ENCODE peak calls at places on chromosomes 7 and 10, in nine cellular contexts. V, O, F, R, A, K, M, C and E are unnamed samples.

GRCh38 chr7:25864511-25864910 is 287.5 kb upstream of the NFE2L3 start:
- DNase-seq in V (no peak), O (no peak), F (no peak), R (no peak), A (no peak), K (no peak), M (peak; percentile 12), C (no peak), E (no peak)

GRCh38 chr10:789831-790701 is 100.6 kb upstream of the DIP2C start:
- DNase-seq in V (no peak), O (no peak), F (no peak), R (no peak), A (no peak), K (peak; percentile 49), M (no peak), C (no peak), E (no peak)

GRCh38 chr7:93574269-93574645 is 267 bp downstream of the CALCR start:
- DNase-seq in V (no peak), O (no peak), F (no peak), R (no peak), A (no peak), K (no peak), M (no peak), C (no peak), E (no peak)

GRCh38 chr7:120337308-120337907 is 64.4 kb downstream of the KCND2 start:
- DNase-seq in V (peak; percentile 21), O (peak; percentile 21), F (no peak), R (no peak), A (no peak), K (no peak), M (peak; percentile 11), C (no peak), E (no peak)

GRCh38 chr10:47184724-47185330 is 115.2 kb upstream of the GDF10 start:
- DNase-seq in V (no peak), O (no peak), F (no peak), R (no peak), A (no peak), K (no peak), M (no peak), C (no peak), E (no peak)

GRCh38 chr7:577971-578370 is 58.3 kb upstream of the PDGFA start:
- DNase-seq in V (no peak), O (no peak), F (no peak), R (no peak), A (no peak), K (no peak), M (no peak), C (no peak), E (no peak)

GRCh38 chr7:157558516-157558874 is 221.7 kb downstream of the DNAJB6 start:
- DNase-seq in V (no peak), O (no peak), F (no peak), R (peak; percentile 1), A (no peak), K (no peak), M (no peak), C (no peak), E (no peak)

GRCh38 chr7:100441641-100442535 is 5.6 kb upstream of the PPP1R35 start:
- DNase-seq in V (no peak), O (no peak), F (peak; percentile 15), R (no peak), A (no peak), K (no peak), M (no peak), C (no peak), E (no peak)

GRCh38 chr10:119336599-119336998 is 129.2 kb downstream of the GRK5 start:
- DNase-seq in V (no peak), O (no peak), F (no peak), R (no peak), A (peak; percentile 70), K (no peak), M (no peak), C (no peak), E (no peak)

GRCh38 chr7:921581-922333 is 32.7 kb downstream of the ADAP1 start:
- DNase-seq in V (no peak), O (no peak), F (peak; percentile 16), R (peak; percentile 9), A (no peak), K (peak; percentile 24), M (no peak), C (no peak), E (peak; percentile 85)

GRCh38 chr10:111600772-111601171 is 523.9 kb downstream of the ADRA2A start:
- DNase-seq in V (no peak), O (no peak), F (no peak), R (peak; percentile 69), A (peak; percentile 13), K (no peak), M (no peak), C (no peak), E (no peak)

GRCh38 chr10:48430402-48430993 is 124.0 kb downstream of the MAPK8 start:
- DNase-seq in V (no peak), O (no peak), F (no peak), R (no peak), A (no peak), K (no peak), M (no peak), C (no peak), E (no peak)

GRCh38 chr10:5293691-5294550 is 70.8 kb upstream of the UCN3 start:
- DNase-seq in V (peak; percentile 54), O (peak; percentile 91), F (no peak), R (peak; percentile 63), A (peak; percentile 72), K (peak; percentile 76), M (peak; percentile 44), C (no peak), E (peak; percentile 88)

GRCh38 chr10:72260588-72261322 is 13.0 kb upstream of the DDIT4 start:
- DNase-seq in V (no peak), O (peak; percentile 99), F (peak; percentile 95), R (peak; percentile 68), A (peak; percentile 83), K (peak; percentile 83), M (peak; percentile 55), C (peak; percentile 76), E (peak; percentile 96)

GRCh38 chr7:39949980-39950472 is at the start of gene CDK13:
- DNase-seq in V (peak; percentile 68), O (peak; percentile 93), F (peak; percentile 84), R (peak; percentile 75), A (peak; percentile 82), K (peak; percentile 77), M (peak; percentile 77), C (peak; percentile 47), E (peak; percentile 95)
- TF ChIP-seq POLR2A in V (peak; percentile 59), O (peak; percentile 78), F (no peak), R (peak; percentile 61), A (no peak), K (no peak), M (no peak), C (no peak), E (no peak)

DNA sequence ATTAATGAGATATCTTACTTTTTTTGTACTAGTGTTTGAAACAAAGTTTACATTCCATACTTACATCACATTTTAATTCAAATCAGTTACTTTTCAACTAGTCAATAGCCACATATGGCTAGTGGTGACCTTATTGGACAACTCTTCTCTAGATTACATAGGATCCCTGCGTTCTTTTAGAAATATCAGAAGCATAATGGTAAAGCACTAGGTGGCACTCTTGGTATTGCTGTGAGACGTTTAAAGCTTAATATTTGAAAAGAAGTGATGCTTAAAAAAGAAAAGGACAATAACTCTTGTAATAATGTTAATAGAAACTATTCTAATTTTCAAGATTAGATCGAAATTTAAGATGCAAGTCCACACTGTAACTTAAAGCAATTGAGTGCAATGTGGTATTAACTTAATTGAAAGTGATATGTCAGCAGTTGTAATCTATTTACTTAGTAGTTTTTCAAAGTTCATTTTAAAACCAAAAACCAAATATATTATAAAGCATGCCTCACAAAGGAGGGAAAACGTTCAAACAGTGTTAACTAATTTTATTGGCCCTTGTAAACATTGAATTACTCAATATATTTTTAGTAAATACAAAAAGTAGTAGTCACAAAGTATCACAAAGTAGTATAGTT is 339.1 kb downstream of the ATRNL1 start:
- DNase-seq in V (peak; percentile 26), O (peak; percentile 29), F (no peak), R (no peak), A (no peak), K (no peak), M (peak; percentile 3), C (no peak), E (no peak)
- TF ChIP-seq CTCF in V (peak; percentile 73), O (peak; percentile 69), F (no peak), R (peak; percentile 8), A (no peak), K (no peak), M (no peak), C (no peak), E (no peak)

GRCh38 chr10:124321433-124322072 is 97.2 kb downstream of the OAT start:
- DNase-seq in V (no peak), O (no peak), F (no peak), R (no peak), A (no peak), K (no peak), M (no peak), C (no peak), E (no peak)

GRCh38 chr10:124324451-124324850 is 94.3 kb downstream of the OAT start:
- DNase-seq in V (no peak), O (no peak), F (no peak), R (no peak), A (no peak), K (no peak), M (no peak), C (no peak), E (peak; percentile 62)

GRCh38 chr10:124323806-124324205 is 94.9 kb downstream of the OAT start:
- DNase-seq in V (no peak), O (no peak), F (no peak), R (no peak), A (no peak), K (no peak), M (no peak), C (no peak), E (no peak)

GRCh38 chr10:124322191-124322980 is 96.3 kb downstream of the OAT start:
- DNase-seq in V (no peak), O (no peak), F (no peak), R (no peak), A (no peak), K (no peak), M (no peak), C (no peak), E (no peak)

DNA sequence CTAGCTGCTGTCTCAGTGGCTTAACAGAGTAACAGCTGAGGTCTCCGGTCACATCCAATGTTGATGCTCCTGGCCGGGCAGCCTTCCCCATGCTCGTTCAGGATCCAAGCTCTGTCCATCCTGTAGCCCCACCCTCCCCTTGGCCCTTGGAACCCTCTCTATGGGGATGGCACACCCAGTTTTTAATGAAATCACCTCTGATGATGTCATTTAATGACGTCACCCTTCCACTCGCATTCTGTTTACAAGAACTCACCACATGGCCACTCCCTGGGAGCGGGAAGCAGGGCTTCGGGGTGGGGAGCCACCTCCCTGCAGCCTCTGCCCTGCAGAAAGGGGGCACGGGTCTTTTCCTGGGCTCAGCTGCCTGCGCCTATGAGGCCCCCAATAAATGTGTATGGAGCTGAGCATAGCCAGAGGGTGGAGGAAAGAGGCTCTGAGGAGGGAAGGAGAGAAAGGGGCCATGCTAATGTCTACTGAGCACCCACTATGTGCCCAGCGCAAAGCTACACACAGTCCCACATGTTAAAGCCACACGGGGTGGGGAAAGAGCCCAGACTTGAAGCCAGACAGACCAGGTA is 95.5 kb downstream of the OAT start:
- DNase-seq in V (no peak), O (peak; percentile 35), F (no peak), R (no peak), A (no peak), K (no peak), M (no peak), C (no peak), E (no peak)
- TF ChIP-seq POLR2A in V (no peak), O (no peak), F (no peak), R (no peak), A (no peak), K (no peak), M (no peak), C (no peak), E (no peak)

GRCh38 chr7:150731916-150732315 is 5.3 kb upstream of the GIMAP5 start:
- DNase-seq in V (no peak), O (no peak), F (no peak), R (no peak), A (no peak), K (no peak), M (no peak), C (no peak), E (no peak)
- TF ChIP-seq CTCF in V (no peak), O (no peak), F (no peak), R (no peak), A (no peak), K (no peak), M (no peak), C (no peak), E (no peak)